ENCODE peak calls at places on chromosomes 16 and 17, in five cellular contexts. One of them, this sample, is unnamed.

GRCh38 chr16:73949574-73950348 is 346.9 kb upstream of the PSMD7 start:
- DNase-seq in sciatic nerve: no peak
- DNase-seq in activated naive CD4-positive, alpha-beta T cell treated with anti-CD3 and anti-CD28 coated beads for 36 hours: no peak
- DNase-seq in Calu3: peak
- DNase-seq in IMR-90: peak
- DNase-seq in this sample: no peak

GRCh38 chr16:23141959-23142740 is 7.1 kb downstream of the USP31 start:
- DNase-seq in Calu3: no peak
- DNase-seq in IMR-90: no peak
- DNase-seq in activated naive CD4-positive, alpha-beta T cell treated with anti-CD3 and anti-CD28 coated beads for 36 hours: no peak
- DNase-seq in sciatic nerve: no peak
- DNase-seq in this sample: no peak

GRCh38 chr17:58763263-58763662 is 7.6 kb downstream of the PPM1E start:
- DNase-seq in activated naive CD4-positive, alpha-beta T cell treated with anti-CD3 and anti-CD28 coated beads for 36 hours: no peak
- DNase-seq in Calu3: no peak
- DNase-seq in IMR-90: no peak
- DNase-seq in sciatic nerve: no peak
- DNase-seq in this sample: no peak

GRCh38 chr16:28505489-28506137 is 1.0 kb downstream of the IL27 start:
- DNase-seq in sciatic nerve: no peak
- DNase-seq in IMR-90: no peak
- DNase-seq in activated naive CD4-positive, alpha-beta T cell treated with anti-CD3 and anti-CD28 coated beads for 36 hours: no peak
- DNase-seq in Calu3: no peak
- DNase-seq in this sample: no peak

GRCh38 chr17:980406-981291 is 1.1 kb upstream of the NXN start:
- DNase-seq in sciatic nerve: peak
- DNase-seq in Calu3: peak
- DNase-seq in IMR-90: peak
- DNase-seq in activated naive CD4-positive, alpha-beta T cell treated with anti-CD3 and anti-CD28 coated beads for 36 hours: peak
- DNase-seq in this sample: peak

GRCh38 chr17:40803617-40804082 is 3.9 kb upstream of the KRT28 start:
- DNase-seq in activated naive CD4-positive, alpha-beta T cell treated with anti-CD3 and anti-CD28 coated beads for 36 hours: peak
- DNase-seq in IMR-90: peak
- DNase-seq in sciatic nerve: peak
- DNase-seq in Calu3: peak
- DNase-seq in this sample: peak

GRCh38 chr16:4688674-4689045 is 4.7 kb upstream of the NUDT16L1 start:
- DNase-seq in sciatic nerve: peak
- DNase-seq in activated naive CD4-positive, alpha-beta T cell treated with anti-CD3 and anti-CD28 coated beads for 36 hours: no peak
- DNase-seq in IMR-90: no peak
- DNase-seq in Calu3: no peak
- DNase-seq in this sample: no peak

GRCh38 chr17:46002311-46002972 is 3.4 kb downstream of the STH start:
- DNase-seq in sciatic nerve: peak
- DNase-seq in Calu3: peak
- DNase-seq in activated naive CD4-positive, alpha-beta T cell treated with anti-CD3 and anti-CD28 coated beads for 36 hours: peak
- DNase-seq in IMR-90: peak
- DNase-seq in this sample: peak

GRCh38 chr16:66565051-66565450 is 1.2 kb upstream of the CMTM1 start:
- DNase-seq in activated naive CD4-positive, alpha-beta T cell treated with anti-CD3 and anti-CD28 coated beads for 36 hours: no peak
- DNase-seq in sciatic nerve: no peak
- DNase-seq in IMR-90: no peak
- DNase-seq in Calu3: no peak
- DNase-seq in this sample: no peak

GRCh38 chr17:82863941-82864720 is 24.3 kb upstream of the ZNF750 start:
- DNase-seq in activated naive CD4-positive, alpha-beta T cell treated with anti-CD3 and anti-CD28 coated beads for 36 hours: peak
- DNase-seq in Calu3: no peak
- DNase-seq in sciatic nerve: no peak
- DNase-seq in IMR-90: peak
- DNase-seq in this sample: no peak

GRCh38 chr16:7294020-7294419 is 38.6 kb upstream of the RBFOX1 start:
- DNase-seq in sciatic nerve: no peak
- DNase-seq in Calu3: no peak
- DNase-seq in IMR-90: no peak
- DNase-seq in activated naive CD4-positive, alpha-beta T cell treated with anti-CD3 and anti-CD28 coated beads for 36 hours: no peak
- DNase-seq in this sample: no peak

GRCh38 chr17:1323336-1323735 is 43.9 kb downstream of the TRARG1 start:
- DNase-seq in Calu3: no peak
- DNase-seq in activated naive CD4-positive, alpha-beta T cell treated with anti-CD3 and anti-CD28 coated beads for 36 hours: no peak
- DNase-seq in sciatic nerve: no peak
- DNase-seq in IMR-90: no peak
- DNase-seq in this sample: no peak

GRCh38 chr17:4249452-4250029 is 14.2 kb downstream of the ANKFY1 start:
- DNase-seq in sciatic nerve: no peak
- DNase-seq in IMR-90: peak
- DNase-seq in Calu3: peak
- DNase-seq in activated naive CD4-positive, alpha-beta T cell treated with anti-CD3 and anti-CD28 coated beads for 36 hours: no peak
- DNase-seq in this sample: peak

GRCh38 chr17:16285646-16286008 is 67.6 kb downstream of the CENPV start:
- DNase-seq in activated naive CD4-positive, alpha-beta T cell treated with anti-CD3 and anti-CD28 coated beads for 36 hours: no peak
- DNase-seq in IMR-90: no peak
- DNase-seq in Calu3: no peak
- DNase-seq in sciatic nerve: no peak
- DNase-seq in this sample: no peak

GRCh38 chr16:70761656-70762055 is 39.3 kb downstream of the VAC14 start:
- DNase-seq in sciatic nerve: no peak
- DNase-seq in IMR-90: no peak
- DNase-seq in Calu3: no peak
- DNase-seq in activated naive CD4-positive, alpha-beta T cell treated with anti-CD3 and anti-CD28 coated beads for 36 hours: no peak
- DNase-seq in this sample: no peak

GRCh38 chr17:6755281-6755680 is 565 bp upstream of the XAF1 start:
- DNase-seq in activated naive CD4-positive, alpha-beta T cell treated with anti-CD3 and anti-CD28 coated beads for 36 hours: no peak
- DNase-seq in sciatic nerve: no peak
- DNase-seq in IMR-90: no peak
- DNase-seq in Calu3: no peak
- DNase-seq in this sample: no peak

GRCh38 chr16:51153275-51153991 is 2.4 kb upstream of the SALL1 start:
- DNase-seq in IMR-90: no peak
- DNase-seq in activated naive CD4-positive, alpha-beta T cell treated with anti-CD3 and anti-CD28 coated beads for 36 hours: no peak
- DNase-seq in sciatic nerve: no peak
- DNase-seq in Calu3: no peak
- DNase-seq in this sample: no peak

GRCh38 chr17:73170324-73170723 is 5.5 kb downstream of the SSTR2 start:
- DNase-seq in Calu3: no peak
- DNase-seq in sciatic nerve: no peak
- DNase-seq in IMR-90: no peak
- DNase-seq in activated naive CD4-positive, alpha-beta T cell treated with anti-CD3 and anti-CD28 coated beads for 36 hours: no peak
- DNase-seq in this sample: no peak